ENCODE peak calls at places on chromosome 20, in four cellular contexts. H, Q, W and J are unnamed samples.

GRCh38 chr20:5918856-5919633 is 31.3 kb downstream of the TRMT6 start:
- DNase-seq in H (peak), Q (peak), W (no peak), J (peak)

GRCh38 chr20:23776067-23776771 is 25.5 kb upstream of the CST1 start:
- DNase-seq in H (no peak), Q (no peak), W (no peak), J (no peak)

GRCh38 chr20:5535211-5535756 is 214.9 kb upstream of the SHLD1 start:
- DNase-seq in H (peak), Q (peak), W (no peak), J (peak)

GRCh38 chr20:58366866-58367265 is 22.2 kb upstream of the VAPB start:
- DNase-seq in H (no peak), Q (no peak), W (peak), J (no peak)

GRCh38 chr20:19936801-19937583 is 80.2 kb upstream of the NAA20 start:
- DNase-seq in H (no peak), Q (no peak), W (peak), J (no peak)

GRCh38 chr20:44057698-44058675 is 129.0 kb downstream of the JPH2 start:
- DNase-seq in H (peak), Q (no peak), W (peak), J (no peak)

GRCh38 chr20:53278555-53278954 is 306.4 kb downstream of the TSHZ2 start:
- DNase-seq in H (no peak), Q (no peak), W (no peak), J (no peak)

GRCh38 chr20:58630063-58630462 is 21.0 kb upstream of the STX16 start:
- DNase-seq in H (no peak), Q (peak), W (no peak), J (no peak)

GRCh38 chr20:22411568-22412450 is 172.6 kb downstream of the FOXA2 start:
- DNase-seq in H (peak), Q (no peak), W (no peak), J (no peak)

GRCh38 chr20:33443006-33443511 is 504 bp downstream of the SNTA1 start:
- DNase-seq in H (no peak), Q (no peak), W (no peak), J (no peak)

GRCh38 chr20:11132819-11133341 is 459.1 kb upstream of the JAG1 start:
- DNase-seq in H (no peak), Q (no peak), W (no peak), J (no peak)

GRCh38 chr20:20699144-20699543 is 13.3 kb downstream of the RALGAPA2 start:
- DNase-seq in H (no peak), Q (no peak), W (no peak), J (no peak)

GRCh38 chr20:7966176-7966575 is 25.9 kb upstream of the HAO1 start:
- DNase-seq in H (no peak), Q (no peak), W (no peak), J (no peak)

GRCh38 chr20:13325033-13325432 is 104.0 kb downstream of the ISM1 start:
- DNase-seq in H (peak), Q (peak), W (no peak), J (no peak)

GRCh38 chr20:4672948-4673347 is 48.8 kb upstream of the PRND start:
- DNase-seq in H (no peak), Q (no peak), W (no peak), J (no peak)

GRCh38 chr20:23032679-23033078 is 2.4 kb upstream of the SSTR4 start:
- DNase-seq in H (no peak), Q (no peak), W (no peak), J (no peak)

GRCh38 chr20:3092611-3093379 is 8.3 kb upstream of the AVP start:
- DNase-seq in H (no peak), Q (no peak), W (no peak), J (no peak)

GRCh38 chr20:8454137-8454712 is 322.2 kb downstream of the PLCB1 start:
- DNase-seq in H (peak), Q (peak), W (peak), J (peak)

GRCh38 chr20:58753267-58753928 is 60.8 kb downstream of the NPEPL1 start:
- DNase-seq in H (no peak), Q (no peak), W (no peak), J (no peak)

GRCh38 chr20:59031326-59032022 is 661 bp downstream of the ATP5F1E start:
- DNase-seq in H (no peak), Q (no peak), W (peak), J (no peak)

GRCh38 chr20:62839816-62840215 is 21.8 kb downstream of the TCFL5 start:
- DNase-seq in H (no peak), Q (no peak), W (no peak), J (no peak)

GRCh38 chr20:3364323-3365013 is 43.0 kb downstream of the DNAAF9 start:
- DNase-seq in H (no peak), Q (no peak), W (no peak), J (no peak)

GRCh38 chr20:7908905-7909304 is 31.4 kb downstream of the HAO1 start:
- DNase-seq in H (no peak), Q (no peak), W (no peak), J (no peak)

GRCh38 chr20:40651121-40651520 is 37.9 kb downstream of the MAFB start:
- DNase-seq in H (peak), Q (peak), W (no peak), J (no peak)

GRCh38 chr20:22807646-22808045 is 223.3 kb upstream of the FOXA2 start:
- DNase-seq in H (no peak), Q (no peak), W (no peak), J (peak)

GRCh38 chr20:32574296-32575226 is 10.6 kb downstream of the NOL4L start:
- DNase-seq in H (peak), Q (peak), W (peak), J (no peak)

GRCh38 chr20:40683221-40683893 is 5.7 kb downstream of the MAFB start:
- DNase-seq in H (no peak), Q (peak), W (peak), J (no peak)

GRCh38 chr20:57594092-57594911 is 25.9 kb downstream of the ZBP1 start:
- DNase-seq in H (peak), Q (no peak), W (peak), J (no peak)

GRCh38 chr20:48325656-48326433 is 502.0 kb downstream of the PREX1 start:
- DNase-seq in H (no peak), Q (no peak), W (no peak), J (no peak)

GRCh38 chr20:31608256-31608980 is 3.3 kb downstream of the ID1 start:
- DNase-seq in H (peak), Q (no peak), W (peak), J (no peak)

GRCh38 chr20:58028123-58028522 is 200.3 kb downstream of the ANKRD60 start:
- DNase-seq in H (no peak), Q (no peak), W (peak), J (no peak)

GRCh38 chr20:57610261-57610952 is 9.8 kb downstream of the ZBP1 start:
- DNase-seq in H (no peak), Q (no peak), W (no peak), J (no peak)

GRCh38 chr20:2914160-2914559 is 40.9 kb downstream of the PTPRA start:
- DNase-seq in H (peak), Q (peak), W (no peak), J (no peak)

GRCh38 chr20:12762725-12763124 is 246.0 kb upstream of the SPTLC3 start:
- DNase-seq in H (no peak), Q (no peak), W (peak), J (no peak)

GRCh38 chr20:4836473-4836872 is 114.8 kb downstream of the PRND start:
- DNase-seq in H (no peak), Q (no peak), W (no peak), J (no peak)

GRCh38 chr20:20734475-20734948 is 22.1 kb upstream of the RALGAPA2 start:
- DNase-seq in H (no peak), Q (no peak), W (no peak), J (no peak)

GRCh38 chr20:64052326-64052722 is 2.9 kb upstream of the SOX18 start:
- DNase-seq in H (no peak), Q (no peak), W (no peak), J (no peak)

GRCh38 chr20:64052987-64053840 is 3.8 kb upstream of the SOX18 start:
- DNase-seq in H (no peak), Q (no peak), W (no peak), J (no peak)

GRCh38 chr20:64051033-64051452 is 1.6 kb upstream of the SOX18 start:
- DNase-seq in H (no peak), Q (no peak), W (no peak), J (no peak)

GRCh38 chr20:64050261-64051032 is 1.0 kb upstream of the SOX18 start:
- DNase-seq in H (no peak), Q (no peak), W (no peak), J (no peak)

DNA sequence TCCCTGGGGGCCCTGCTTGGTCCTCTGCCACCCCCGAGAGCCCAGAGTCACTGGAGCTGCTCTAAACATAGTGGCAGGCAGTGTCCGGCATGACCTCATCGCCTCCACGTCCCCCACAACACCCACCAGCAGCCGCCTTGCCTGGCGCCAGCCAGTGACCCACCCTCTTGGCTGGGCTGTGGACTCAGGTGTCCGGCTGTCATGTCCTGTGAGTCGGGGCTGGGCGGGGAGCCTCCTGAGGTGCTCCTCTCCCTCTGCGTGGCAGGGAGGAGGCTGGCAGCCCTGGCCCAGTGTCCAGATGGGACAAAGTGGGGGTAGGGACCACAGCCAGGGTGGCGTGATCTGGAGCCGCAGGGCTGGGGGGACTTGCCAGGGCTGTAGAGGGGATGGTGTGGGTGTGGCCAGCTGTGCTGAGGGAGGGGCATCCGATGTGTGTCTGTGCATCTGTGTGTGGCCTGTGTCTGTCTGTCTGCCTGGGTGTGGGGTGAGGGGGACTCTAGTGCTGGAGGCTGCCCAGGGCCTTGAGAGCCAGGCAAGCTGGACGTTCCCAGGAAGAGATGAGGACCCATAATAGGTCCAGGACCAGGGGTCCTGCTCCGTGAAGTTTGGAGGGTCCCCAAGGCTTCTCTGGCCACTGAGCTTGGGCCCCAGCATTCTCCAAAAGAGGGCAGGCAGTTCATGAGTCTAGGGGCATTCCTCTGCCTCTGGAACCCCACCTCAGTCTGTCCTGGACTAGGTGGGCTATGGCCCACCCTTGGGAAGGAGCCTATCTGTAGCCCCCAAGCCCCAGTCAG is 2.3 kb upstream of the SOX18 start:
- DNase-seq in H (no peak), Q (no peak), W (peak), J (no peak)
- H3K27ac ChIP-seq in H (no peak), Q (no peak), W (peak), J (no peak)

GRCh38 chr20:61332016-61332975 is 80.2 kb downstream of the CDH4 start:
- DNase-seq in H (no peak), Q (no peak), W (no peak), J (no peak)
- H3K27ac ChIP-seq in H (no peak), Q (no peak), W (no peak), J (no peak)

GRCh38 chr20:45341579-45341938 is 6.7 kb downstream of the SDC4 start:
- DNase-seq in H (no peak), Q (no peak), W (peak), J (no peak)

GRCh38 chr20:45340951-45341350 is 7.3 kb downstream of the SDC4 start:
- DNase-seq in H (no peak), Q (no peak), W (no peak), J (no peak)

GRCh38 chr20:45342863-45343444 is 5.3 kb downstream of the SDC4 start:
- DNase-seq in H (no peak), Q (no peak), W (no peak), J (no peak)

GRCh38 chr20:45343445-45343866 is 4.8 kb downstream of the SDC4 start:
- DNase-seq in H (no peak), Q (no peak), W (no peak), J (no peak)

DNA sequence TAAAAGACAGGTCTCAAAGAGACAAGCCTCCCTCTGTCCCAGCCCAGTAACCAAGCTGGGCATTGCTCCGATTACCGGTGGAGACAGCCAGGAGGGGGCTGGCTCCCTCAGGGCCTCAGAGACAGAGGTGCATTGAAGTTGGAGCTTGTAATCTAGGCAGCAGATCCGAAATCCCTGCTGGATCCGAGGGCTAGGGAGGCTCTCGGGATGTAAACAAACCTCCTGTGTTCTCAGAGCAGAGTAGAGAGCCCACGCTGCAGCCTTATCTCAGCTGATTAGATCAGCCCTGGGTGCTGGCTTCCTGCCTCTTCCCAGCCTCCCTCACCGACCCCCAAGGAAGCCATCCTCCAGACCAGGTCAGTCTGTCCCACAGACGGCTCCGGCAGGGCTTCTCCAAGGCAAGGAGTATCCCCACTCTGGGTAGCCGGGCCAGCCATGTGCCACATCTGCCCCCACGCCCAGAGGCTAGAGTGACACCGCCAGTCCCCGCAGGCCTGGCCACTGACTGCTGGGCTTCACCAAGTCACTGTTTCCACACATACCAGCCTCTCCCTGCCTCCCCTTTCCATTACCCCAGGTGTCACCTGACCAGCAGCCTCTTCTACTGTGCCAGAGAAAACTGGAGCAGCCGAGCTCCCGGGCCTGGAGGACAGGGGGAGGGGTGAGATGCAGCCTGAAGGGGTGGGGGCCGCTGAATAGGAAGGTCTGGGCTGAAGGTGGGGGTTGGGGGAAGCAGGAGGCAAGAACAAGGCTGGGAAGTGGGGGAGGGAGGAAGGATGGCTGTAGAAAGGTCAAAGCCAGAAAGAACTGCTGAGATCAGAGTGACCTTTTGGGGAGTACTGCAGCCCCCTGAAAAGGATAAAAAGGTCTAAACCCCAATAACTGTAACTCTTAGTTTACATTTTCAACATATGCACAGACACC is 6.0 kb downstream of the SDC4 start:
- DNase-seq in H (no peak), Q (no peak), W (peak), J (no peak)
- H3K27ac ChIP-seq in H (peak), Q (peak), W (peak), J (peak)

DNA sequence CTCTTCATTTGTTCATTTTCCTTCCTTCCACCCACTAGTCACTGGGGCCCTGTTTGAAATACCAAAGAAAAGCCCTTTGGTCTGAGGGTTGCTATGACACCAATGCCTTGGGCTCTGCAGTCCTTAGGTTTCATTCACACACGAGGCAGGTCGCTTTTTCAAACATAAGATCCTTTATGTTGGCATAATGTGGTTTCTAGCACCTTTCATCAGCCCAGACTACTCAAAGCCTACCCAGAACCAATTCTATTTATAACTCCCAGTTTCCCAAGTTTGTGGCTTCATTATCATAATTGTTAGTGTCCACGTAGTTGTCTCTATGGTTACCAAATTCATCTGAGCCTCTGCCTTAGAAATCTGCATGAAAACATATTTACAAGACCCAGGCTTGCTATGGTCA is 6.6 kb upstream of the TP53RK start:
- DNase-seq in H (peak), Q (no peak), W (no peak), J (no peak)
- H3K27ac ChIP-seq in H (no peak), Q (no peak), W (no peak), J (no peak)

DNA sequence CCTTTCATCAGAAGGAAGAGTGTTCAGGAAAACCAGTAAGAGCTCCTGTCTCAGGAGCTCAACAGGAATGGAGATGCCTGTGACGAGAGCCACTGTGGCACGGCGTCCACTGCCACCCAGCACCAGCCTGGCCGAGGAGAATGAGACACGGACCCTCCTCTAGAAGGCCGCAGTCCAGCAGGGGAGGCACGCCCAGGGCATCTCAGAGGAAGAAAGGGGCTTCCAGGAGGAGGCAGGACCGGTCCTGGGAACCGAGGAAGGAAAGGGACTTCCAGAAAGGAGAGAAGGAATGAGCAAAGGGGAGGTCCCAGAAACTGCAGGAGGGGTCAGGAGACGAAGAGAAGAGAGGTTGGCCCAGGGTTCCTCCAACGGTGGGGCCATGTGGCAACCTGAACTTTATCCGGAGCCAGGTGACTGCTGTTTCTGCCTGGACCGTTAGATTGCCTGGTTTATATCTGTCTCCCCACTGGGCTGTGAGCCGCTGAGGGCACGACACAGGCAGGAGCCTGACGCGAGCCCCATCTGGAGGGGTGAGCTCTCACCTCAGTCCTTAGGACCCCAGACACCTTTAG is 26.8 kb downstream of the BFSP1 start:
- DNase-seq in H (no peak), Q (no peak), W (no peak), J (no peak)
- H3K27ac ChIP-seq in H (no peak), Q (no peak), W (no peak), J (no peak)

GRCh38 chr20:37969949-37970855 is 63.1 kb downstream of the TTI1 start:
- DNase-seq in H (no peak), Q (no peak), W (peak), J (no peak)
- H3K27ac ChIP-seq in H (no peak), Q (no peak), W (no peak), J (peak)

DNA sequence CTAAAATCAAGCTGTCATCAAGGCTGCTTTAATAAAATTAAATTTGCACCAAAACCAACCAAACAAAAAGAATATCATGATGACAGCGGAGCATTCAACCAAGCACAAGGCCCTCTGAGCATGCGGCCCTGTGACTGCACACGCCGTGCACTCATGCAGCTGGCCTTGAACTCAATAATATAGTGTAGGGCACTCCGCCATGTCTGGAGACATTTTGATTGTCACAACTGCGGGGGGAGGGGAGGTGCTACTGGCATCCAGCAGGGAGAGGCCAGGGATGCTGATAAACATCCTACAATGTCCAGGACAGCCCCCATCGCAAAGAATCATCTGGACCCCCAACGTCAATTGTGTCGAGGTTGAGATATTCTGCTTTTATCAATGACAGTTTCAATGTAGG is 9.7 kb downstream of the MOCS3 start:
- DNase-seq in H (no peak), Q (no peak), W (no peak), J (no peak)
- H3K27ac ChIP-seq in H (no peak), Q (no peak), W (no peak), J (no peak)

DNA sequence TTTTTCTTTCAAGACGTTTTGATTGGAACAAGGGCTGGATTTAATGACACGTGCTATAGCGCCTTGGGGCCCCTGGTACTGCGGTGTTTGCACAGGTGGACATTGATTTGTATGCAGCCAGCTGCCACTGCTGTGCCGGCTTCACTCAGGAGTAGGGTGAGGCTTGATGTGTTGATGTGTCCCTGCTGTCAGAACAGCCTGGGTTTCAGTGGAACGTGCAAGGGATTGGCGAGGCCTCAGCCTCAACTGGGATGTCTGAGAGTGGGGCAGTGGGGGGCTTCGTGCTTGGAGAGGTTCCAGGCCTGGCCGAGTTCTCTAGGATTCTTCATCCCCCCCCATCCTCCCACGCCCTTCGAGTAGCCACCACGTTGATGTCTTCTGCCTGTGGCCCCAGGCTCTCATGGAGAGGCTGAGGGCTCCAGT is 23.0 kb downstream of the PYGB start:
- DNase-seq in H (no peak), Q (no peak), W (peak), J (no peak)
- H3K27ac ChIP-seq in H (no peak), Q (no peak), W (no peak), J (peak)